ENCODE peak calls at places on chromosome 14, in five cellular contexts. One of them, this sample, is unnamed.

GRCh38 chr14:68775614-68776126 is 17.2 kb downstream of the ZFP36L1 start:
- DNase-seq in endothelial cell of umbilical vein: no peak
- DNase-seq in RWPE2: no peak
- DNase-seq in AG09309: no peak
- DNase-seq in Peyer's patch: no peak
- DNase-seq in this sample: no peak

GRCh38 chr14:63701614-63702291 is 26.1 kb downstream of the SGPP1 start:
- DNase-seq in endothelial cell of umbilical vein: no peak
- DNase-seq in AG09309: no peak
- DNase-seq in Peyer's patch: no peak
- DNase-seq in RWPE2: no peak
- DNase-seq in this sample: no peak

GRCh38 chr14:100994757-100995156 is 91.2 kb upstream of the RTL1 start:
- DNase-seq in Peyer's patch: no peak
- DNase-seq in RWPE2: no peak
- DNase-seq in endothelial cell of umbilical vein: no peak
- DNase-seq in AG09309: no peak
- DNase-seq in this sample: no peak

GRCh38 chr14:68082698-68083291 is 263.2 kb downstream of the RAD51B start:
- DNase-seq in AG09309: no peak
- DNase-seq in RWPE2: no peak
- DNase-seq in endothelial cell of umbilical vein: peak
- DNase-seq in Peyer's patch: no peak
- DNase-seq in this sample: no peak

GRCh38 chr14:22896760-22897159 is 13.7 kb downstream of the REM2 start:
- DNase-seq in endothelial cell of umbilical vein: no peak
- DNase-seq in AG09309: no peak
- DNase-seq in RWPE2: no peak
- DNase-seq in Peyer's patch: no peak
- DNase-seq in this sample: no peak

GRCh38 chr14:38964630-38965029 is 138.4 kb downstream of the SEC23A start:
- DNase-seq in RWPE2: no peak
- DNase-seq in Peyer's patch: no peak
- DNase-seq in endothelial cell of umbilical vein: no peak
- DNase-seq in AG09309: peak
- DNase-seq in this sample: no peak

GRCh38 chr14:23950411-23951135 is 3.0 kb upstream of the DHRS4 start:
- DNase-seq in endothelial cell of umbilical vein: no peak
- DNase-seq in RWPE2: no peak
- DNase-seq in Peyer's patch: no peak
- DNase-seq in AG09309: no peak
- DNase-seq in this sample: no peak

GRCh38 chr14:64253672-64254071 is 40.5 kb downstream of the ESR2 start:
- DNase-seq in RWPE2: no peak
- DNase-seq in AG09309: no peak
- DNase-seq in endothelial cell of umbilical vein: peak
- DNase-seq in Peyer's patch: no peak
- DNase-seq in this sample: no peak

GRCh38 chr14:104805326-104805678 is 4.4 kb downstream of the ZBTB42 start:
- DNase-seq in endothelial cell of umbilical vein: no peak
- DNase-seq in RWPE2: no peak
- DNase-seq in AG09309: no peak
- DNase-seq in Peyer's patch: no peak
- DNase-seq in this sample: peak

GRCh38 chr14:59897757-59898383 is 22.1 kb upstream of the LRRC9 start:
- DNase-seq in AG09309: no peak
- DNase-seq in endothelial cell of umbilical vein: peak
- DNase-seq in Peyer's patch: no peak
- DNase-seq in RWPE2: no peak
- DNase-seq in this sample: peak

GRCh38 chr14:25009891-25010290 is 40.1 kb downstream of the STXBP6 start:
- DNase-seq in AG09309: peak
- DNase-seq in Peyer's patch: no peak
- DNase-seq in RWPE2: no peak
- DNase-seq in endothelial cell of umbilical vein: no peak
- DNase-seq in this sample: no peak

GRCh38 chr14:22919601-22919921 is 612 bp upstream of the RBM23 start:
- DNase-seq in RWPE2: no peak
- DNase-seq in Peyer's patch: no peak
- DNase-seq in AG09309: no peak
- DNase-seq in endothelial cell of umbilical vein: no peak
- DNase-seq in this sample: no peak

GRCh38 chr14:52263190-52263589 is 4.3 kb upstream of the PTGDR start:
- DNase-seq in Peyer's patch: no peak
- DNase-seq in endothelial cell of umbilical vein: no peak
- DNase-seq in AG09309: no peak
- DNase-seq in RWPE2: no peak
- DNase-seq in this sample: no peak

GRCh38 chr14:38003746-38004609 is 203.7 kb upstream of the SSTR1 start:
- DNase-seq in endothelial cell of umbilical vein: no peak
- DNase-seq in AG09309: no peak
- DNase-seq in RWPE2: no peak
- DNase-seq in Peyer's patch: no peak
- DNase-seq in this sample: no peak

GRCh38 chr14:47269788-47270492 is 405.5 kb downstream of the MDGA2 start:
- DNase-seq in RWPE2: no peak
- DNase-seq in endothelial cell of umbilical vein: no peak
- DNase-seq in Peyer's patch: no peak
- DNase-seq in AG09309: no peak
- DNase-seq in this sample: no peak

GRCh38 chr14:69247691-69248440 is 12.1 kb upstream of the GALNT16 start:
- DNase-seq in Peyer's patch: no peak
- DNase-seq in endothelial cell of umbilical vein: no peak
- DNase-seq in AG09309: peak
- DNase-seq in RWPE2: no peak
- DNase-seq in this sample: no peak

GRCh38 chr14:56452989-56453388 is 126.6 kb upstream of the TMEM260 start:
- DNase-seq in RWPE2: peak
- DNase-seq in endothelial cell of umbilical vein: no peak
- DNase-seq in AG09309: no peak
- DNase-seq in Peyer's patch: no peak
- DNase-seq in this sample: no peak

DNA sequence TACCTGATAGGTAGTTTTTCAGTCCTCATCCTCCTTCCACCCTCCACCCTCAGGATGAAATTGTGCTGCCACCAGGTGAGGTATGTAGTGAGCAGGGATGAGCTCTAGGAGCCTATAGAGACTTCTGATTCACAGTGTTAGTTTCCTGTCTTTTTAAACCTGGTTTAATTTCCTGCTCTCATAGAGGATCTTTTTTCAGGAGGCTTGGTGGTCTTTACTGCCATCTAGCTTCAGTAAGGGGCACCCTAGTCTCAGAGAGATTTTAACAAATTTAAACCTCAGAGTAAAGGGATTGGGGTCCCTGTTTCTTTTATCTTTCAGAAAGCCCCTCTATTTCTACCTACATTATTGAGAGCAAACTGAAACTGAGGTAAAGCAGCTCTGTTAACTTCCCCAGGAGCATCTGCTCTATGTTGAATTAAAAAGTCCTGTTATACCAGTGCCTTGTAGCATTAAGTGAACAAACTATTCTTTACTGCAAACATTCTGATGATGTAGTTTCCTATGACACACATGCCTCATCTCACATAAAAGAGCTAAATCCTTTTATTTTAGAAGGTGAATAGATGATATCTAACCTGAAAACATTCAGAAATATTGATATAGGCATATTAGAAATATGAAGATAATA is 172.2 kb upstream of the DDHD1 start:
- DNase-seq in endothelial cell of umbilical vein: no peak
- DNase-seq in Peyer's patch: no peak
- DNase-seq in AG09309: no peak
- DNase-seq in RWPE2: no peak
- DNase-seq in this sample: no peak
- TF ChIP-seq CTCF in endothelial cell of umbilical vein: peak
- TF ChIP-seq CTCF in Peyer's patch: no peak
- TF ChIP-seq CTCF in AG09309: peak
- TF ChIP-seq CTCF in RWPE2: peak
- TF ChIP-seq CTCF in this sample: no peak

GRCh38 chr14:75709207-75709812 is 48.3 kb downstream of the TTLL5 start:
- DNase-seq in RWPE2: no peak
- DNase-seq in Peyer's patch: peak
- DNase-seq in endothelial cell of umbilical vein: peak
- DNase-seq in AG09309: peak
- DNase-seq in this sample: peak
- TF ChIP-seq CTCF in RWPE2: peak
- TF ChIP-seq CTCF in Peyer's patch: peak
- TF ChIP-seq CTCF in endothelial cell of umbilical vein: peak
- TF ChIP-seq CTCF in AG09309: peak
- TF ChIP-seq CTCF in this sample: peak

DNA sequence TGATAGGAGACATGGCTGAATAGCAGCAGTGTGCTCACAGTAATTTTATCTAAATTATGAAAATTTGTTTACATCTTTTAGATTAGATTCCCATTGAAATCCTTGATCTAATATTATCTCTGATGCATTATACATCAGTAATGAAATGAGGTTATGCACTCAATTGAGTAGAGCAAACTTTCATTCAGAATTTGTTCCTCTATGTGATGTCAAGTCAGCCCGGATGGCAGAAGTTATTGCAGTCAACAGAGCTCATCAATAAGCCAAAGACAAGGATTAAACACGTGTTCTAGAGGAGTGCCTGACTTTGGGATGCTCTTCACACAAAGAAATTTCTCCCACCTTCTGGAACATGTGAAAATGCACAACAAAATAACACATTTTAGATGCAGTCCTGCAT is 688.8 kb downstream of the TMEM121 start:
- DNase-seq in endothelial cell of umbilical vein: no peak
- DNase-seq in RWPE2: no peak
- DNase-seq in AG09309: no peak
- DNase-seq in Peyer's patch: no peak
- DNase-seq in this sample: no peak
- TF ChIP-seq CTCF in endothelial cell of umbilical vein: no peak
- TF ChIP-seq CTCF in RWPE2: no peak
- TF ChIP-seq CTCF in AG09309: no peak
- TF ChIP-seq CTCF in Peyer's patch: no peak
- TF ChIP-seq CTCF in this sample: no peak

GRCh38 chr14:20818861-20819260 is 16.2 kb upstream of the RNASE1 start:
- DNase-seq in endothelial cell of umbilical vein: no peak
- DNase-seq in Peyer's patch: no peak
- DNase-seq in AG09309: no peak
- DNase-seq in RWPE2: no peak
- DNase-seq in this sample: no peak
- TF ChIP-seq CTCF in endothelial cell of umbilical vein: peak
- TF ChIP-seq CTCF in Peyer's patch: peak
- TF ChIP-seq CTCF in AG09309: no peak
- TF ChIP-seq CTCF in RWPE2: no peak
- TF ChIP-seq CTCF in this sample: no peak

DNA sequence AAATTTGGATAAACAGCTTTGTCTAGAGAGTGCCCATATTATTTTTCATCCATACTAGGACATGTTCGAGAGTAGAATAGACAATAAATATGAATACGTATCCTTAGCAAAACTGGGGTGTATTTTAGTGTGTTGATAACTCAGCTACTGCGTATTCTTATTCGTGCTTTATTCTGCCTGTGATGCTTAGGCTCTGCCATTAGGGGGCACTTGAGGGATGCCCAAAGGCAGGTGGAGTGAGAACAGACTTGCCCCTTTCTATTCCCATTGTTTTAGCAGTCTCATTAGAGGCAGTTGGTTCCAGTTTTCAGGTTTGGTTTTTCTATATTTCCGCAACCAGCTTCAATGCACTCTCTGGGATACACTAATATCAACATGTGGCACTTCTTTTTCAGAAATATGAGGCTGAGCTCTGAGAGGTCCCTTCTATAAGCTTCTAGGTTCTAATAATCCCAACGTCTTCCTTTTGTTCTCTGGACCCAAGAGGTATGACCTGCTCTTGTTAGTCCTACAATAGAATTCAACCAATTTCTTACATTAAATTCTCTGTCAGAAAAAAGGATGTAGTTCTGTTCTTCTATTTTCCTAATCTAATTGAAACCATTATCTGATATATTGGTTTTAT is 985.7 kb upstream of the FBXO33 start:
- DNase-seq in Peyer's patch: no peak
- DNase-seq in AG09309: no peak
- DNase-seq in endothelial cell of umbilical vein: no peak
- DNase-seq in RWPE2: no peak
- DNase-seq in this sample: no peak
- TF ChIP-seq CTCF in Peyer's patch: no peak
- TF ChIP-seq CTCF in AG09309: no peak
- TF ChIP-seq CTCF in endothelial cell of umbilical vein: no peak
- TF ChIP-seq CTCF in RWPE2: peak
- TF ChIP-seq CTCF in this sample: peak

GRCh38 chr14:94663965-94664704 is 51.9 kb downstream of the SERPINA3 start:
- DNase-seq in RWPE2: peak
- DNase-seq in Peyer's patch: no peak
- DNase-seq in endothelial cell of umbilical vein: peak
- DNase-seq in AG09309: no peak
- DNase-seq in this sample: no peak
- TF ChIP-seq CTCF in RWPE2: no peak
- TF ChIP-seq CTCF in Peyer's patch: no peak
- TF ChIP-seq CTCF in endothelial cell of umbilical vein: no peak
- TF ChIP-seq CTCF in AG09309: no peak
- TF ChIP-seq CTCF in this sample: no peak

GRCh38 chr14:80496090-80496489 is 284.8 kb upstream of the DIO2 start:
- DNase-seq in AG09309: no peak
- DNase-seq in Peyer's patch: no peak
- DNase-seq in RWPE2: no peak
- DNase-seq in endothelial cell of umbilical vein: no peak
- DNase-seq in this sample: no peak

GRCh38 chr14:80491562-80492139 is 280.3 kb upstream of the DIO2 start:
- DNase-seq in endothelial cell of umbilical vein: no peak
- DNase-seq in RWPE2: no peak
- DNase-seq in AG09309: no peak
- DNase-seq in Peyer's patch: no peak
- DNase-seq in this sample: no peak

GRCh38 chr14:80491131-80491530 is 279.8 kb upstream of the DIO2 start:
- DNase-seq in endothelial cell of umbilical vein: peak
- DNase-seq in Peyer's patch: no peak
- DNase-seq in RWPE2: no peak
- DNase-seq in AG09309: peak
- DNase-seq in this sample: no peak

GRCh38 chr14:80494769-80495168 is 283.5 kb upstream of the DIO2 start:
- DNase-seq in RWPE2: no peak
- DNase-seq in AG09309: no peak
- DNase-seq in endothelial cell of umbilical vein: no peak
- DNase-seq in Peyer's patch: no peak
- DNase-seq in this sample: no peak

DNA sequence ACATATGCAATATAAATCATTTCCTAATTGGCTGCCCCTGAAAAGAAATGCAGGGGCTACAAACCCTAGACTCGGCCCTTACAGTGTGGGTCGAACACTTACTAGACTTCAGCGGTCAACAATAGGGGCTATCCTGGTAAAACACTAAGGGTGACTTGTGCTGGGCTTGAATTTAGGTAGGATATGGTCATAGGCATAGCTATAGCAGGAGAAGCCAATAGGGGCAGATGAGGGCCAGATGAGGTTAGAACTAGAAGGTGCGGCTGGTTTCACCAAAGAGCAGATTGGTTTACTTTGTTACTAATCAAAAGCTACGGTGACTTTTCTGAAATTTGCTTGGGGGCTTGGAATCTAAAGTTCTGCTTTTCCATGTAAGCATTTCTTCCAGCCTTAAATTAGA is 282.3 kb upstream of the DIO2 start:
- DNase-seq in Peyer's patch: no peak
- DNase-seq in endothelial cell of umbilical vein: no peak
- DNase-seq in RWPE2: no peak
- DNase-seq in AG09309: no peak
- DNase-seq in this sample: no peak
- TF ChIP-seq CTCF in Peyer's patch: no peak
- TF ChIP-seq CTCF in endothelial cell of umbilical vein: no peak
- TF ChIP-seq CTCF in RWPE2: no peak
- TF ChIP-seq CTCF in AG09309: no peak
- TF ChIP-seq CTCF in this sample: no peak